ENCODE peak calls at places on chromosomes 1 and 21, in nine cellular contexts. One of them, this sample, is unnamed.

GRCh38 chr21:25457411-25457810 is 149.9 kb downstream of the MRPL39 start:
- DNase-seq in prostate gland: no peak
- DNase-seq in HL-60: no peak
- DNase-seq in GM12878: peak; percentile 83
- DNase-seq in H1: no peak
- DNase-seq in Panc1: no peak
- DNase-seq in upper lobe of left lung: no peak
- DNase-seq in esophagus muscularis mucosa: no peak
- DNase-seq in transverse colon: no peak
- DNase-seq in this sample: no peak

GRCh38 chr1:11617314-11617713 is 36.9 kb downstream of the FBXO2 start:
- DNase-seq in HL-60: no peak
- DNase-seq in esophagus muscularis mucosa: no peak
- DNase-seq in prostate gland: peak; percentile 62
- DNase-seq in H1: no peak
- DNase-seq in Panc1: no peak
- DNase-seq in upper lobe of left lung: no peak
- DNase-seq in transverse colon: no peak
- DNase-seq in GM12878: no peak
- DNase-seq in this sample: no peak

GRCh38 chr1:179876289-179876715 is 1.3 kb downstream of the TOR1AIP2 start:
- DNase-seq in GM12878: no peak
- DNase-seq in HL-60: peak; percentile 35
- DNase-seq in prostate gland: peak; percentile 16
- DNase-seq in esophagus muscularis mucosa: no peak
- DNase-seq in Panc1: no peak
- DNase-seq in upper lobe of left lung: no peak
- DNase-seq in H1: no peak
- DNase-seq in transverse colon: peak; percentile 10
- DNase-seq in this sample: no peak

GRCh38 chr1:235821361-235821981 is 45.2 kb downstream of the LYST start:
- DNase-seq in transverse colon: no peak
- DNase-seq in upper lobe of left lung: no peak
- DNase-seq in esophagus muscularis mucosa: no peak
- DNase-seq in Panc1: no peak
- DNase-seq in prostate gland: no peak
- DNase-seq in HL-60: no peak
- DNase-seq in GM12878: no peak
- DNase-seq in H1: no peak
- DNase-seq in this sample: no peak

GRCh38 chr1:204426035-204426436 is 14.4 kb upstream of the PPP1R15B start:
- DNase-seq in H1: no peak
- DNase-seq in prostate gland: no peak
- DNase-seq in upper lobe of left lung: no peak
- DNase-seq in esophagus muscularis mucosa: no peak
- DNase-seq in GM12878: no peak
- DNase-seq in transverse colon: no peak
- DNase-seq in Panc1: no peak
- DNase-seq in HL-60: no peak
- DNase-seq in this sample: no peak

GRCh38 chr1:121418369-121419049 is 233.7 kb downstream of the SRGAP2C start:
- DNase-seq in Panc1: no peak
- DNase-seq in prostate gland: no peak
- DNase-seq in upper lobe of left lung: no peak
- DNase-seq in GM12878: no peak
- DNase-seq in H1: no peak
- DNase-seq in esophagus muscularis mucosa: no peak
- DNase-seq in HL-60: no peak
- DNase-seq in transverse colon: no peak
- DNase-seq in this sample: no peak

GRCh38 chr1:10824821-10825540 is 28.5 kb upstream of the CASZ1 start:
- DNase-seq in H1: no peak
- DNase-seq in prostate gland: peak; percentile 68
- DNase-seq in Panc1: no peak
- DNase-seq in GM12878: no peak
- DNase-seq in upper lobe of left lung: no peak
- DNase-seq in HL-60: no peak
- DNase-seq in esophagus muscularis mucosa: no peak
- DNase-seq in transverse colon: no peak
- DNase-seq in this sample: no peak

GRCh38 chr1:25771246-25772114 is 28.5 kb upstream of the SELENON start:
- DNase-seq in H1: no peak
- DNase-seq in Panc1: no peak
- DNase-seq in HL-60: no peak
- DNase-seq in upper lobe of left lung: peak; percentile 42
- DNase-seq in prostate gland: peak; percentile 59
- DNase-seq in transverse colon: peak; percentile 50
- DNase-seq in esophagus muscularis mucosa: no peak
- DNase-seq in GM12878: no peak
- DNase-seq in this sample: peak; percentile 28

GRCh38 chr1:170407601-170408000 is 124.4 kb upstream of the GORAB start:
- DNase-seq in HL-60: no peak
- DNase-seq in H1: no peak
- DNase-seq in Panc1: no peak
- DNase-seq in transverse colon: no peak
- DNase-seq in prostate gland: no peak
- DNase-seq in GM12878: no peak
- DNase-seq in esophagus muscularis mucosa: no peak
- DNase-seq in upper lobe of left lung: no peak
- DNase-seq in this sample: no peak

GRCh38 chr1:168665975-168666374 is 63.0 kb downstream of the DPT start:
- DNase-seq in transverse colon: no peak
- DNase-seq in esophagus muscularis mucosa: no peak
- DNase-seq in upper lobe of left lung: no peak
- DNase-seq in Panc1: no peak
- DNase-seq in HL-60: no peak
- DNase-seq in H1: no peak
- DNase-seq in GM12878: no peak
- DNase-seq in prostate gland: no peak
- DNase-seq in this sample: no peak

GRCh38 chr1:217373761-217374701 is 256.9 kb downstream of the GPATCH2 start:
- DNase-seq in HL-60: no peak
- DNase-seq in GM12878: no peak
- DNase-seq in esophagus muscularis mucosa: peak; percentile 47
- DNase-seq in Panc1: no peak
- DNase-seq in upper lobe of left lung: no peak
- DNase-seq in prostate gland: no peak
- DNase-seq in H1: no peak
- DNase-seq in transverse colon: no peak
- DNase-seq in this sample: no peak

GRCh38 chr1:204080163-204080903 is 7.4 kb downstream of the SOX13 start:
- DNase-seq in HL-60: no peak
- DNase-seq in esophagus muscularis mucosa: no peak
- DNase-seq in transverse colon: peak; percentile 89
- DNase-seq in H1: peak; percentile 97
- DNase-seq in Panc1: no peak
- DNase-seq in prostate gland: peak; percentile 97
- DNase-seq in GM12878: no peak
- DNase-seq in upper lobe of left lung: peak; percentile 96
- DNase-seq in this sample: peak; percentile 68

GRCh38 chr1:31761883-31762282 is 2.3 kb downstream of the ADGRB2 start:
- DNase-seq in GM12878: no peak
- DNase-seq in transverse colon: no peak
- DNase-seq in esophagus muscularis mucosa: no peak
- DNase-seq in H1: no peak
- DNase-seq in HL-60: no peak
- DNase-seq in prostate gland: no peak
- DNase-seq in Panc1: no peak
- DNase-seq in upper lobe of left lung: no peak
- DNase-seq in this sample: no peak

GRCh38 chr1:3908886-3909517 is 8.9 kb upstream of the C1orf174 start:
- DNase-seq in transverse colon: no peak
- DNase-seq in GM12878: no peak
- DNase-seq in prostate gland: no peak
- DNase-seq in esophagus muscularis mucosa: no peak
- DNase-seq in upper lobe of left lung: no peak
- DNase-seq in H1: no peak
- DNase-seq in HL-60: no peak
- DNase-seq in Panc1: no peak
- DNase-seq in this sample: no peak

GRCh38 chr1:10530756-10531155 is 56.0 kb downstream of the PEX14 start:
- DNase-seq in Panc1: no peak
- DNase-seq in esophagus muscularis mucosa: no peak
- DNase-seq in transverse colon: no peak
- DNase-seq in H1: no peak
- DNase-seq in GM12878: no peak
- DNase-seq in upper lobe of left lung: no peak
- DNase-seq in prostate gland: no peak
- DNase-seq in HL-60: no peak
- DNase-seq in this sample: no peak

DNA sequence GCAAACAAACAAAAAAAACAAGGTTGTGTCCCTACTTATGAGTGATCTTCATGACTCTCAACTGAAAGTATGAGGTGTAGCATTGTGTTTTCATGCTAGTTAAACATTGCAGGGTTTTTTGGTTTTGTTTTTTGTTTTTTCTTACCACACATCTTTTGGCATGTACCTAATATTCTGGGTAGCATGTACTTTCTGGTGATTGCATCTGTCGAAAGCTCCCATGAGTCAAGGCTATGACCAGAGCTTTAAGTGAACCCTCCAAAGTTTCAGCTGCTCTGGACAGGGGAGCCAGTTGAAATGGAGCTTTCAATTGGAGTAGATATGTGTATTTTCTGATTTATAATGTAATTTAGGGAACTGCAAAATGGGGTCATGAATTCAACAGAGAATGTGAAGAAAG is 115.5 kb downstream of the KCNK2 start:
- DNase-seq in H1: no peak
- DNase-seq in upper lobe of left lung: no peak
- DNase-seq in HL-60: no peak
- DNase-seq in prostate gland: no peak
- DNase-seq in GM12878: no peak
- DNase-seq in transverse colon: no peak
- DNase-seq in Panc1: no peak
- DNase-seq in esophagus muscularis mucosa: no peak
- DNase-seq in this sample: no peak
- TF ChIP-seq POLR2AphosphoS5 in H1: no peak
- TF ChIP-seq POLR2AphosphoS5 in upper lobe of left lung: no peak
- TF ChIP-seq POLR2AphosphoS5 in HL-60: no peak
- TF ChIP-seq POLR2AphosphoS5 in prostate gland: no peak
- TF ChIP-seq POLR2AphosphoS5 in GM12878: no peak
- TF ChIP-seq POLR2AphosphoS5 in transverse colon: no peak
- TF ChIP-seq POLR2AphosphoS5 in Panc1: no peak
- TF ChIP-seq POLR2AphosphoS5 in esophagus muscularis mucosa: no peak
- TF ChIP-seq POLR2AphosphoS5 in this sample: no peak

GRCh38 chr1:181911715-181912114 is 149.8 kb downstream of the ZNF648 start:
- DNase-seq in upper lobe of left lung: no peak
- DNase-seq in HL-60: no peak
- DNase-seq in H1: no peak
- DNase-seq in esophagus muscularis mucosa: no peak
- DNase-seq in prostate gland: no peak
- DNase-seq in Panc1: no peak
- DNase-seq in transverse colon: no peak
- DNase-seq in GM12878: no peak
- DNase-seq in this sample: no peak
- H3K27ac ChIP-seq in upper lobe of left lung: no peak overlapping the region
- H3K27ac ChIP-seq in HL-60: no peak overlapping the region
- H3K27ac ChIP-seq in H1: no peak overlapping the region
- H3K27ac ChIP-seq in esophagus muscularis mucosa: no peak overlapping the region
- H3K27ac ChIP-seq in prostate gland: no peak overlapping the region
- H3K27ac ChIP-seq in Panc1: no peak overlapping the region
- H3K27ac ChIP-seq in transverse colon: no peak overlapping the region
- H3K27ac ChIP-seq in GM12878: no peak overlapping the region
- H3K27ac ChIP-seq in this sample: no peak overlapping the region

DNA sequence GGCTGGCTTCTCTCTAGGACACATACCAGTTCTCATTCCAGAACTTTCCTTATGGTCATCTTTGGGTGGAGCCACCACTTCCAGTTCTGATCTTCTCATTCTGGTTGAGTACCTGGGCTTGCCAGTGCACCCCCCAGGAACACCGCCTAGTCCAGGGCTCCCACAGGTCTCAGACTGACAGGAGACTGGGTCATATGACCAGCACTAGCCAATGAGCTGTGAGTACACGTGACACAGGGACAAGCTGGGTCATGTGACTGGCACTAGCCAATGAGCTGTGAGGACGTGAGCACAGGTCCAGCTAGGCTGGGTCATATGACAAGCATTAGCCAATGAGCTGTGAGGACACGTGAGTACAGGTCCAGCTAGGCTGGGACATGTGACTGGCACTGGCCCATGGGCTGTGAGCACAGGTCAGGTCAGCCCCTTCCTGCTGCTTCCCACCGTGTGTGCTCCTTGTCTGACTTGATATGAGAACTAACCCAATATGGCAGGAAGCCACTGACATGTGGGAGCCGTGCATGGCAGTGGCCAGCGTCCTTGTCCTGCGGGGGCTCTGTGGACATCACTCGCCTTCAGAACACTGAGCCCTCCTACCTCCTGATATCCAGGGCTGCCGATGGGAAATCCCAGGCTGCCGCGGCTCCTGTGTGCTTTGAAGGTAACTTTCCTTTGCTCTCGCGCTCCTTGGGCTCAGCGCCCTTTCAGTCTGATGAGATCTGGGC is 22.7 kb downstream of the KRTAP10-1 start:
- DNase-seq in upper lobe of left lung: no peak
- DNase-seq in GM12878: peak; percentile 13
- DNase-seq in transverse colon: no peak
- DNase-seq in esophagus muscularis mucosa: no peak
- DNase-seq in HL-60: no peak
- DNase-seq in prostate gland: no peak
- DNase-seq in Panc1: no peak
- DNase-seq in H1: no peak
- DNase-seq in this sample: no peak
- TF ChIP-seq POLR2AphosphoS5 in upper lobe of left lung: no peak
- TF ChIP-seq POLR2AphosphoS5 in GM12878: no peak
- TF ChIP-seq POLR2AphosphoS5 in transverse colon: no peak
- TF ChIP-seq POLR2AphosphoS5 in esophagus muscularis mucosa: no peak
- TF ChIP-seq POLR2AphosphoS5 in HL-60: no peak
- TF ChIP-seq POLR2AphosphoS5 in prostate gland: no peak
- TF ChIP-seq POLR2AphosphoS5 in Panc1: no peak
- TF ChIP-seq POLR2AphosphoS5 in H1: peak; percentile 87
- TF ChIP-seq POLR2AphosphoS5 in this sample: no peak

GRCh38 chr1:153490272-153491051 is 30.0 kb upstream of the S100A7 start:
- DNase-seq in upper lobe of left lung: no peak
- DNase-seq in transverse colon: peak; percentile 69
- DNase-seq in esophagus muscularis mucosa: peak; percentile 94
- DNase-seq in prostate gland: peak; percentile 90
- DNase-seq in H1: no peak
- DNase-seq in GM12878: no peak
- DNase-seq in Panc1: peak; percentile 93
- DNase-seq in HL-60: peak; percentile 76
- DNase-seq in this sample: no peak
- H3K27ac ChIP-seq in upper lobe of left lung: peak overlapping the region; percentile 35
- H3K27ac ChIP-seq in transverse colon: peak overlapping the region; percentile 45
- H3K27ac ChIP-seq in esophagus muscularis mucosa: peak overlapping the region; percentile 61
- H3K27ac ChIP-seq in prostate gland: peak overlapping the region; percentile 10
- H3K27ac ChIP-seq in H1: no peak overlapping the region
- H3K27ac ChIP-seq in GM12878: no peak overlapping the region
- H3K27ac ChIP-seq in Panc1: peak overlapping the region; percentile 52
- H3K27ac ChIP-seq in HL-60: no peak overlapping the region
- H3K27ac ChIP-seq in this sample: no peak overlapping the region

This sample was measured in SK-N-MC.